ENCODE peak calls at places on chromosomes 5 and 9, in nine cellular contexts. One of them, this sample, is unnamed.

GRCh38 chr9:26260238-26260637 is 582.0 kb upstream of the TUSC1 start:
- DNase-seq in GM12865: no peak
- DNase-seq in OCI-LY7: no peak
- DNase-seq in endothelial cell: no peak
- DNase-seq in uterus: no peak
- DNase-seq in stomach: no peak
- DNase-seq in RWPE1: peak
- DNase-seq in progenitor cell of endocrine pancreas: no peak
- DNase-seq in activated CD8-positive, alpha-beta T cell treated with anti-CD3 and anti-CD28 coated beads for 36 hours: no peak
- DNase-seq in this sample: no peak

GRCh38 chr5:75275147-75275546 is 38.5 kb upstream of the ANKRD31 start:
- DNase-seq in GM12865: no peak
- DNase-seq in OCI-LY7: no peak
- DNase-seq in endothelial cell: no peak
- DNase-seq in uterus: no peak
- DNase-seq in stomach: no peak
- DNase-seq in RWPE1: no peak
- DNase-seq in progenitor cell of endocrine pancreas: no peak
- DNase-seq in activated CD8-positive, alpha-beta T cell treated with anti-CD3 and anti-CD28 coated beads for 36 hours: no peak
- DNase-seq in this sample: no peak

GRCh38 chr5:33235304-33235703 is 205.5 kb upstream of the TARS1 start:
- DNase-seq in GM12865: no peak
- DNase-seq in OCI-LY7: no peak
- DNase-seq in endothelial cell: no peak
- DNase-seq in uterus: no peak
- DNase-seq in stomach: no peak
- DNase-seq in RWPE1: no peak
- DNase-seq in progenitor cell of endocrine pancreas: no peak
- DNase-seq in activated CD8-positive, alpha-beta T cell treated with anti-CD3 and anti-CD28 coated beads for 36 hours: no peak
- DNase-seq in this sample: no peak

GRCh38 chr5:126544087-126544740 is 50.8 kb downstream of the ALDH7A1 start:
- DNase-seq in GM12865: peak
- DNase-seq in OCI-LY7: peak
- DNase-seq in endothelial cell: peak
- DNase-seq in uterus: no peak
- DNase-seq in stomach: peak
- DNase-seq in RWPE1: peak
- DNase-seq in progenitor cell of endocrine pancreas: no peak
- DNase-seq in activated CD8-positive, alpha-beta T cell treated with anti-CD3 and anti-CD28 coated beads for 36 hours: peak
- DNase-seq in this sample: peak

GRCh38 chr5:32390819-32391591 is 53.5 kb downstream of the ZFR start:
- DNase-seq in GM12865: no peak
- DNase-seq in OCI-LY7: no peak
- DNase-seq in endothelial cell: no peak
- DNase-seq in uterus: peak
- DNase-seq in stomach: no peak
- DNase-seq in RWPE1: peak
- DNase-seq in progenitor cell of endocrine pancreas: no peak
- DNase-seq in activated CD8-positive, alpha-beta T cell treated with anti-CD3 and anti-CD28 coated beads for 36 hours: no peak
- DNase-seq in this sample: no peak

GRCh38 chr5:61052870-61053269 is 107.9 kb downstream of the NDUFAF2 start:
- DNase-seq in GM12865: no peak
- DNase-seq in OCI-LY7: no peak
- DNase-seq in endothelial cell: no peak
- DNase-seq in uterus: no peak
- DNase-seq in stomach: no peak
- DNase-seq in RWPE1: peak
- DNase-seq in progenitor cell of endocrine pancreas: no peak
- DNase-seq in activated CD8-positive, alpha-beta T cell treated with anti-CD3 and anti-CD28 coated beads for 36 hours: no peak
- DNase-seq in this sample: no peak

GRCh38 chr5:22988937-22989336 is 135.8 kb upstream of the CDH12 start:
- DNase-seq in GM12865: no peak
- DNase-seq in OCI-LY7: no peak
- DNase-seq in endothelial cell: no peak
- DNase-seq in uterus: no peak
- DNase-seq in stomach: no peak
- DNase-seq in RWPE1: no peak
- DNase-seq in progenitor cell of endocrine pancreas: no peak
- DNase-seq in activated CD8-positive, alpha-beta T cell treated with anti-CD3 and anti-CD28 coated beads for 36 hours: no peak
- DNase-seq in this sample: no peak

GRCh38 chr5:175657593-175658271 is at the start of gene HRH2:
- DNase-seq in GM12865: no peak
- DNase-seq in OCI-LY7: no peak
- DNase-seq in endothelial cell: peak
- DNase-seq in uterus: no peak
- DNase-seq in stomach: peak
- DNase-seq in RWPE1: no peak
- DNase-seq in progenitor cell of endocrine pancreas: peak
- DNase-seq in activated CD8-positive, alpha-beta T cell treated with anti-CD3 and anti-CD28 coated beads for 36 hours: peak
- DNase-seq in this sample: no peak

GRCh38 chr9:18438300-18438925 is 35.5 kb upstream of the ADAMTSL1 start:
- DNase-seq in GM12865: no peak
- DNase-seq in OCI-LY7: no peak
- DNase-seq in endothelial cell: peak
- DNase-seq in uterus: peak
- DNase-seq in stomach: peak
- DNase-seq in RWPE1: no peak
- DNase-seq in progenitor cell of endocrine pancreas: peak
- DNase-seq in activated CD8-positive, alpha-beta T cell treated with anti-CD3 and anti-CD28 coated beads for 36 hours: no peak
- DNase-seq in this sample: no peak

GRCh38 chr5:179858241-179858585 is 404 bp downstream of the MRNIP start:
- DNase-seq in GM12865: peak
- DNase-seq in OCI-LY7: peak
- DNase-seq in endothelial cell: peak
- DNase-seq in uterus: no peak
- DNase-seq in stomach: peak
- DNase-seq in RWPE1: peak
- DNase-seq in progenitor cell of endocrine pancreas: no peak
- DNase-seq in activated CD8-positive, alpha-beta T cell treated with anti-CD3 and anti-CD28 coated beads for 36 hours: peak
- DNase-seq in this sample: peak

GRCh38 chr5:174376726-174377373 is 331.3 kb downstream of the NSG2 start:
- DNase-seq in GM12865: no peak
- DNase-seq in OCI-LY7: no peak
- DNase-seq in endothelial cell: no peak
- DNase-seq in uterus: no peak
- DNase-seq in stomach: no peak
- DNase-seq in RWPE1: no peak
- DNase-seq in progenitor cell of endocrine pancreas: no peak
- DNase-seq in activated CD8-positive, alpha-beta T cell treated with anti-CD3 and anti-CD28 coated beads for 36 hours: no peak
- DNase-seq in this sample: no peak

GRCh38 chr9:121292051-121292450 is 24.1 kb downstream of the GSN start:
- DNase-seq in GM12865: no peak
- DNase-seq in OCI-LY7: no peak
- DNase-seq in endothelial cell: no peak
- DNase-seq in uterus: no peak
- DNase-seq in stomach: no peak
- DNase-seq in RWPE1: no peak
- DNase-seq in progenitor cell of endocrine pancreas: no peak
- DNase-seq in activated CD8-positive, alpha-beta T cell treated with anti-CD3 and anti-CD28 coated beads for 36 hours: no peak
- DNase-seq in this sample: no peak

GRCh38 chr5:38258319-38259061 is at the start of gene EGFLAM:
- DNase-seq in GM12865: no peak
- DNase-seq in OCI-LY7: no peak
- DNase-seq in endothelial cell: peak
- DNase-seq in uterus: no peak
- DNase-seq in stomach: no peak
- DNase-seq in RWPE1: peak
- DNase-seq in progenitor cell of endocrine pancreas: peak
- DNase-seq in activated CD8-positive, alpha-beta T cell treated with anti-CD3 and anti-CD28 coated beads for 36 hours: peak
- DNase-seq in this sample: no peak

GRCh38 chr9:98175013-98175679 is 17.3 kb downstream of the CORO2A start:
- DNase-seq in GM12865: no peak
- DNase-seq in OCI-LY7: no peak
- DNase-seq in endothelial cell: no peak
- DNase-seq in uterus: no peak
- DNase-seq in stomach: no peak
- DNase-seq in RWPE1: no peak
- DNase-seq in progenitor cell of endocrine pancreas: no peak
- DNase-seq in activated CD8-positive, alpha-beta T cell treated with anti-CD3 and anti-CD28 coated beads for 36 hours: no peak
- DNase-seq in this sample: no peak

GRCh38 chr5:31052937-31053658 is 140.4 kb upstream of the CDH6 start:
- DNase-seq in GM12865: no peak
- DNase-seq in OCI-LY7: no peak
- DNase-seq in endothelial cell: no peak
- DNase-seq in uterus: no peak
- DNase-seq in stomach: no peak
- DNase-seq in RWPE1: no peak
- DNase-seq in progenitor cell of endocrine pancreas: no peak
- DNase-seq in activated CD8-positive, alpha-beta T cell treated with anti-CD3 and anti-CD28 coated beads for 36 hours: no peak
- DNase-seq in this sample: no peak

GRCh38 chr5:54440456-54440893 is 15.0 kb upstream of the HSPB3 start:
- DNase-seq in GM12865: peak
- DNase-seq in OCI-LY7: peak
- DNase-seq in endothelial cell: no peak
- DNase-seq in uterus: no peak
- DNase-seq in stomach: no peak
- DNase-seq in RWPE1: no peak
- DNase-seq in progenitor cell of endocrine pancreas: no peak
- DNase-seq in activated CD8-positive, alpha-beta T cell treated with anti-CD3 and anti-CD28 coated beads for 36 hours: peak
- DNase-seq in this sample: peak

GRCh38 chr5:54446169-54446786 is 9.2 kb upstream of the HSPB3 start:
- DNase-seq in GM12865: no peak
- DNase-seq in OCI-LY7: no peak
- DNase-seq in endothelial cell: no peak
- DNase-seq in uterus: no peak
- DNase-seq in stomach: no peak
- DNase-seq in RWPE1: no peak
- DNase-seq in progenitor cell of endocrine pancreas: no peak
- DNase-seq in activated CD8-positive, alpha-beta T cell treated with anti-CD3 and anti-CD28 coated beads for 36 hours: no peak
- DNase-seq in this sample: no peak

GRCh38 chr5:54442271-54442670 is 13.2 kb upstream of the HSPB3 start:
- DNase-seq in GM12865: no peak
- DNase-seq in OCI-LY7: no peak
- DNase-seq in endothelial cell: no peak
- DNase-seq in uterus: no peak
- DNase-seq in stomach: no peak
- DNase-seq in RWPE1: no peak
- DNase-seq in progenitor cell of endocrine pancreas: no peak
- DNase-seq in activated CD8-positive, alpha-beta T cell treated with anti-CD3 and anti-CD28 coated beads for 36 hours: no peak
- DNase-seq in this sample: no peak

GRCh38 chr5:54445691-54446090 is 9.8 kb upstream of the HSPB3 start:
- DNase-seq in GM12865: no peak
- DNase-seq in OCI-LY7: no peak
- DNase-seq in endothelial cell: no peak
- DNase-seq in uterus: no peak
- DNase-seq in stomach: no peak
- DNase-seq in RWPE1: no peak
- DNase-seq in progenitor cell of endocrine pancreas: no peak
- DNase-seq in activated CD8-positive, alpha-beta T cell treated with anti-CD3 and anti-CD28 coated beads for 36 hours: no peak
- DNase-seq in this sample: no peak

DNA sequence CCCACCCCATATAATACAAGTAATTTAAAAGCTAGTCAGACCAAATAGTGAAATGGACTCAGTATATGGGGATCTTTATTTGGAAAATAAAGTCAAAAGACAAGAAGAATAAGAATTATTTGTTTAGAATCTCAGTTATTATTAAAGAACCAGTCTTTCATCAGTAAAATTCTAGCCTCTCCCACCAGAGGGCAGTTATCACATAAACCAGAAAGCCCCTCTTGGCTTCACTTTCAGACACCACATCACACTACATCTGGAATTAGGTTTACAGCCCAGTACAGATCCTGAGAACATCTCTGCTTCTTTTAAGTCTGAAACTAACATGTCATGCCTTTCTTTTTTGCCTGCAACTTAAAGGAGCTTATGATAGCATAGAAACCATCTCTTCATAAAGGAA is 12.2 kb upstream of the HSPB3 start:
- DNase-seq in GM12865: peak
- DNase-seq in OCI-LY7: peak
- DNase-seq in endothelial cell: peak
- DNase-seq in uterus: peak
- DNase-seq in stomach: no peak
- DNase-seq in RWPE1: peak
- DNase-seq in progenitor cell of endocrine pancreas: no peak
- DNase-seq in activated CD8-positive, alpha-beta T cell treated with anti-CD3 and anti-CD28 coated beads for 36 hours: no peak
- DNase-seq in this sample: peak
- TF ChIP-seq CTCF in GM12865: peak
- TF ChIP-seq CTCF in OCI-LY7: peak
- TF ChIP-seq CTCF in endothelial cell: peak
- TF ChIP-seq CTCF in uterus: peak
- TF ChIP-seq CTCF in stomach: no peak
- TF ChIP-seq CTCF in RWPE1: peak
- TF ChIP-seq CTCF in progenitor cell of endocrine pancreas: peak
- TF ChIP-seq CTCF in activated CD8-positive, alpha-beta T cell treated with anti-CD3 and anti-CD28 coated beads for 36 hours: peak
- TF ChIP-seq CTCF in this sample: peak

GRCh38 chr5:25862276-25862675 is 1176.1 kb downstream of the CDH9 start:
- DNase-seq in GM12865: no peak
- DNase-seq in OCI-LY7: no peak
- DNase-seq in endothelial cell: no peak
- DNase-seq in uterus: no peak
- DNase-seq in stomach: no peak
- DNase-seq in RWPE1: no peak
- DNase-seq in progenitor cell of endocrine pancreas: no peak
- DNase-seq in activated CD8-positive, alpha-beta T cell treated with anti-CD3 and anti-CD28 coated beads for 36 hours: peak
- DNase-seq in this sample: no peak
- TF ChIP-seq CTCF in GM12865: no peak
- TF ChIP-seq CTCF in OCI-LY7: peak
- TF ChIP-seq CTCF in endothelial cell: peak
- TF ChIP-seq CTCF in uterus: no peak
- TF ChIP-seq CTCF in stomach: no peak
- TF ChIP-seq CTCF in RWPE1: no peak
- TF ChIP-seq CTCF in progenitor cell of endocrine pancreas: peak
- TF ChIP-seq CTCF in activated CD8-positive, alpha-beta T cell treated with anti-CD3 and anti-CD28 coated beads for 36 hours: no peak
- TF ChIP-seq CTCF in this sample: no peak

GRCh38 chr5:150487199-150488061 is 20.5 kb upstream of the NDST1 start:
- DNase-seq in GM12865: peak
- DNase-seq in OCI-LY7: peak
- DNase-seq in endothelial cell: no peak
- DNase-seq in uterus: peak
- DNase-seq in stomach: peak
- DNase-seq in RWPE1: peak
- DNase-seq in progenitor cell of endocrine pancreas: no peak
- DNase-seq in activated CD8-positive, alpha-beta T cell treated with anti-CD3 and anti-CD28 coated beads for 36 hours: no peak
- DNase-seq in this sample: peak
- TF ChIP-seq CTCF in GM12865: peak
- TF ChIP-seq CTCF in OCI-LY7: peak
- TF ChIP-seq CTCF in endothelial cell: no peak
- TF ChIP-seq CTCF in uterus: no peak
- TF ChIP-seq CTCF in stomach: no peak
- TF ChIP-seq CTCF in RWPE1: no peak
- TF ChIP-seq CTCF in progenitor cell of endocrine pancreas: peak
- TF ChIP-seq CTCF in activated CD8-positive, alpha-beta T cell treated with anti-CD3 and anti-CD28 coated beads for 36 hours: no peak
- TF ChIP-seq CTCF in this sample: peak

GRCh38 chr9:124697326-124698200 is 73.5 kb downstream of the NR6A1 start:
- DNase-seq in GM12865: no peak
- DNase-seq in OCI-LY7: no peak
- DNase-seq in endothelial cell: no peak
- DNase-seq in uterus: no peak
- DNase-seq in stomach: no peak
- DNase-seq in RWPE1: peak
- DNase-seq in progenitor cell of endocrine pancreas: no peak
- DNase-seq in activated CD8-positive, alpha-beta T cell treated with anti-CD3 and anti-CD28 coated beads for 36 hours: no peak
- DNase-seq in this sample: no peak
- TF ChIP-seq CTCF in GM12865: no peak
- TF ChIP-seq CTCF in OCI-LY7: no peak
- TF ChIP-seq CTCF in endothelial cell: no peak
- TF ChIP-seq CTCF in uterus: no peak
- TF ChIP-seq CTCF in stomach: no peak
- TF ChIP-seq CTCF in RWPE1: no peak
- TF ChIP-seq CTCF in progenitor cell of endocrine pancreas: no peak
- TF ChIP-seq CTCF in activated CD8-positive, alpha-beta T cell treated with anti-CD3 and anti-CD28 coated beads for 36 hours: no peak
- TF ChIP-seq CTCF in this sample: no peak

This sample was measured in GM10248.